ENCODE peak calls at places on chromosome 16, in four cellular contexts. U is heart left ventricle, S is upper lobe of right lung, W is brain microvascular endothelial cell. Q is an unnamed sample.

GRCh38 chr16:15976929-15977637 is 27.7 kb downstream of the ABCC1 start:
- DNase-seq in U (no peak), S (no peak), W (no peak), Q (peak)

GRCh38 chr16:11639925-11640899 is 28.0 kb upstream of the SNN start:
- DNase-seq in S (peak), W (peak), U (peak), Q (peak)

GRCh38 chr16:17470871-17471744 is at the start of gene XYLT1:
- DNase-seq in S (peak), U (peak), W (peak), Q (peak)

GRCh38 chr16:78982344-78982743 is 618.2 kb downstream of the MAF start:
- DNase-seq in S (no peak), W (no peak), U (no peak), Q (no peak)

GRCh38 chr16:65069090-65069489 is 52.8 kb downstream of the CDH11 start:
- DNase-seq in S (no peak), W (peak), U (no peak), Q (no peak)

GRCh38 chr16:50386819-50387218 is 18.0 kb upstream of the BRD7 start:
- DNase-seq in S (no peak), W (no peak), U (no peak), Q (no peak)

GRCh38 chr16:13138528-13138927 is 237.1 kb downstream of the SHISA9 start:
- DNase-seq in U (no peak), W (no peak), S (no peak), Q (no peak)

GRCh38 chr16:72244853-72245252 is 72.9 kb upstream of the PMFBP1 start:
- DNase-seq in U (no peak), S (no peak), W (no peak), Q (no peak)

GRCh38 chr16:58652741-58653140 is 23.1 kb upstream of the CNOT1 start:
- DNase-seq in U (peak), S (no peak), W (peak), Q (no peak)

GRCh38 chr16:2987854-2988253 is 7.6 kb upstream of the PKMYT1 start:
- DNase-seq in W (no peak), U (no peak), S (no peak), Q (no peak)

GRCh38 chr16:64455275-64455674 is 666.6 kb downstream of the CDH11 start:
- DNase-seq in U (no peak), W (no peak), S (no peak), Q (no peak)

GRCh38 chr16:27434141-27435051 is 32.4 kb downstream of the IL21R start:
- DNase-seq in W (no peak), S (peak), U (peak), Q (no peak)

GRCh38 chr16:75038036-75038959 is 39.5 kb downstream of the ZNRF1 start:
- DNase-seq in S (no peak), U (no peak), W (peak), Q (no peak)

GRCh38 chr16:424623-425081 is 797 bp upstream of the RAB11FIP3 start:
- DNase-seq in S (no peak), W (no peak), U (peak), Q (peak)

GRCh38 chr16:19853973-19854876 is 30.4 kb downstream of the GPRC5B start:
- DNase-seq in S (no peak), W (no peak), U (no peak), Q (no peak)

GRCh38 chr16:23423496-23424049 is 29.4 kb downstream of the COG7 start:
- DNase-seq in U (no peak), S (peak), W (peak), Q (peak)

GRCh38 chr16:75011634-75012307 is 12.9 kb downstream of the ZNRF1 start:
- DNase-seq in W (peak), S (no peak), U (no peak), Q (no peak)

GRCh38 chr16:49750341-49751011 is 105.4 kb downstream of the ZNF423 start:
- DNase-seq in W (no peak), U (peak), S (no peak), Q (no peak)

GRCh38 chr16:50627419-50627818 is 53.7 kb downstream of the SNX20 start:
- DNase-seq in S (no peak), U (no peak), W (no peak), Q (peak)

GRCh38 chr16:57918994-57919393 is 51.9 kb downstream of the CNGB1 start:
- DNase-seq in W (no peak), S (no peak), U (no peak), Q (no peak)

GRCh38 chr16:46748775-46749705 is 896 bp upstream of the MYLK3 start:
- DNase-seq in U (peak), W (no peak), S (peak), Q (peak)

GRCh38 chr16:85808926-85809325 is 9.4 kb downstream of the COX4I1 start:
- DNase-seq in U (no peak), W (no peak), S (no peak), Q (no peak)

GRCh38 chr16:50002190-50002589 is 22.8 kb upstream of the CNEP1R1 start:
- DNase-seq in W (no peak), S (no peak), U (no peak), Q (no peak)

GRCh38 chr16:88688013-88688778 is 1.9 kb upstream of the SNAI3 start:
- DNase-seq in S (no peak), W (no peak), U (no peak), Q (no peak)

GRCh38 chr16:88358033-88358481 is 24.7 kb upstream of the ZNF469 start:
- DNase-seq in U (peak), W (no peak), S (peak), Q (peak)

GRCh38 chr16:46743232-46743719 is 4.9 kb downstream of the MYLK3 start:
- DNase-seq in S (peak), U (no peak), W (peak), Q (no peak)

GRCh38 chr16:30525844-30526136 is 576 bp downstream of the ZNF768 start:
- DNase-seq in U (no peak), W (no peak), S (no peak), Q (no peak)

GRCh38 chr16:80932725-80933124 is 74.0 kb downstream of the CMC2 start:
- DNase-seq in S (no peak), U (peak), W (peak), Q (peak)

DNA sequence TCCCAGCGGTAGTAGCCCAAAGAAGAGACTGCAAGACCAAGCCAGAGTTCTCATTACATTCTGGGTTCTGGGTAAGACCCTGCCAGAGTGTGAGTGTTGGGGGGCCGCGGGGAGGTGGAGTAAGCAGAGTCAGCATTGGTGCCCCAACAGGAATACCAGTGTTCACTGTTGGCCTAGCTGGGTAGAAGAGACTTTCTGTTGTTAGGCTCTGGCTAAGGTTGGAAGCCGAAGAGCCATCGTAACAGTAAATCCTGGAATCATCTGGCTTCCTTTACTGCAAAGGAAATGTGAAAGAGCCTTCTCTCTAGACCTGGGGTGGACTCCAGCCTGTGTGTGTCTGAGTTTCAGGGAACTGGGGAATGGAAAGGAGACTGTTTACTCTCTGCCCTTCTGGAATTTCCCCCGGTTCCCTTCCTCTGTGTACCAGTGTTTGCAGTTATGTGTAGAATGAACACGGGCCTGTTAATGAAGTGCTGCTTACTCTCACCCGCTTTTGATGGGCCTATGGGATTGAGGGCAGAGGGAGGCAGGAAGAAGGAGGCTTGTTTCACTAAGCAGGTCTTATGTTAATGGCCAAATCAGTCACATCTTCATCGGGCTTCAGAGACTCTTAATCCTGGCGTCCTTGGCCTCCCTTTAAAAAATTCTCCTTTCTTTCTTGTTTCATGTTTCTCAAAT is 68.5 kb downstream of the WWP2 start:
- DNase-seq in S (no peak), U (no peak), W (no peak), Q (no peak)
- H3K4me3 ChIP-seq in S (no peak), U (no peak), W (no peak), Q (no peak)

GRCh38 chr16:8962393-8963009 is 1.2 kb downstream of the USP7 start:
- DNase-seq in S (peak), W (no peak), U (no peak), Q (peak)
- TF ChIP-seq CTCF in S (no peak), W (no peak), U (peak), Q (no peak)

DNA sequence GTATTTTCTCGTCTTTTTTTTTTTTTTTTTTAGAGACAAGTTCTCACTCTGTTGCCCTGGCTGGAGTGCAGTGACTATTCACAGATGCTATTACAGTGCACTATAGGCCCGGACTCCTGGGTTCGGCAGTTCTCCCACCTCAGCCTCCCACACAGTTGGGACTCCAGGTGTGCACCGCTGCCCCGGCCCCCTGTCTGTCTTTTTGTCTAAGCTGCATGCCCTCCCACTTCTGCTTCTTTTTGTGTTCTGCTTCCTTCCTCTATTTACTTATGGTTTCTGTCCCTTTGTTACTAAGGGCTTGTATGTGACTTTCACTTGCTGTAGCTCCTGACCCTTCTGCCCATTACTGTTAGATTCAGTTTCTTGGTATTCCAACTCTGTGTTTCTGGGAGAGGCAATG is 20.5 kb downstream of the SLC7A6 start:
- DNase-seq in W (no peak), S (no peak), U (no peak), Q (no peak)
- H3K27ac ChIP-seq in W (no peak), S (peak), U (peak), Q (peak)

GRCh38 chr16:68094614-68094934 is 9.4 kb downstream of the NFATC3 start:
- DNase-seq in W (no peak), S (no peak), U (no peak), Q (no peak)
- H3K4me3 ChIP-seq in W (no peak), S (no peak), U (no peak), Q (peak)

DNA sequence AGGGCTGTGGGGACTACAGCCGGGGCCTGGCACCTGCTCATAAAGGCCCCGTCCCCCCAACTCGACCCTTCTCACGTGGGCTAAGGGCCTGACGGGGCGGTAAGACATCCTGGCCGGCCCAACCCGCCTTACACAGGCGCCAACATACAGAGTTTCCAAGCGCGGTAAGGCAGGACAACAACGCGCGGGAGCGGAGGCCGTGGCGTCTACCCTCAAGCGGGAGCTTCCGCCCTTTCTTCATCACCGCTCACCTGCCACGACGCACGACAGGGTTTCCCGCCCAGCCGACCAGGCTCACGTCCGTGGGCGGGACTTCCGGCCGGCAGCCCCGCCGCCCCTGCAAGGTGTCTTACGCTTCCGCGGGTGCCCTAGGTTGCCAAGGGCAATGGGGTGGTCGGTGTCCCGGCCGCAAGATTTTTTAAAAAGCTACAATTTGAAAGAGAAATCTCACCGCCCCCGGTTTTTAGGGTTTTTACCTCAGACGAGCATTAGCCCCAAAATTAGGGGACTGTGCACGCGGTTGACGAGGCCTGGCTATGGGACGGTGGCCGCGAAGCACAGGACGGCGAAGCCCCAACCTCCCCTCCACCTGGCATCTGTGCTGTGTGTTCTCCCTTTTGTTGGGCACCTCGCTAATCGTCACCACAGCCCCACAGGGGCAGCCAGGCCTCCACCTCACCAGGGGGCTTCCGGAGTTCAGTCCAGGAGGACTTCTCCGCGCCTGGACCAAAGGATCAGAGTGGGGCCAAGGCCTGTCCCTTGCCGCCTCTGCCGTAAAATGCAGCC is at the start of gene TERB1:
- DNase-seq in U (no peak), S (no peak), W (no peak), Q (no peak)
- TF ChIP-seq CTCF in U (no peak), S (no peak), W (no peak), Q (no peak)

GRCh38 chr16:20883554-20884239 is 16.5 kb downstream of the DCUN1D3 start:
- DNase-seq in U (no peak), S (no peak), W (no peak), Q (no peak)

GRCh38 chr16:20878682-20879147 is 21.4 kb downstream of the DCUN1D3 start:
- DNase-seq in W (no peak), S (no peak), U (no peak), Q (no peak)

GRCh38 chr16:20880867-20881866 is 19.0 kb downstream of the DCUN1D3 start:
- DNase-seq in U (no peak), W (no peak), S (no peak), Q (no peak)

GRCh38 chr16:20875358-20875656 is 24.9 kb downstream of the DCUN1D3 start:
- DNase-seq in W (no peak), U (no peak), S (no peak), Q (no peak)

GRCh38 chr16:20879175-20880053 is 20.7 kb downstream of the DCUN1D3 start:
- DNase-seq in S (no peak), W (no peak), U (no peak), Q (no peak)
- H3K27ac ChIP-seq in S (peak), W (peak), U (peak), Q (peak)

DNA sequence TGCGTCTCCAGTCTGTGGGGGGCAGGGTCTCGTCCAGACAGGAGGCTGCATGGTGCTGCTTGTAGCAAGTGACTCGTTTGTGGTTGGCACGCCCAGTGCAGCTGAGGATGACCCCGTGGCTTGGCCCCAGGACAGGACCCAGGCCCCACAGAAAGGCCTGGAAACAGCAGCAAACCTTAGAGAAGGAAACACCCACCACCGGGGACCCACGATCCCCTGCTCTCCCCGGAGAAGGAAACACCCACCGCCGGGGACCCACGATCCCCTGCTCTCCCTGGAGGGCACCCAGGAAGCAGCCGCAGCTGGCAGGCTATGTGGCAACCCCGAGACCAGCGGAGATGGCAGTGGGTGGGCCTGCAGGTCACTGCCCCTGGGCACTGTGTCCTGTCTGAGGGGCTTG is 8.3 kb upstream of the C16orf95 start:
- DNase-seq in U (peak), W (no peak), S (no peak), Q (peak)
- H3K4me3 ChIP-seq in U (no peak), W (no peak), S (no peak), Q (no peak)